ENCODE peak calls at places on chromosomes 13 and 19, in eight cellular contexts. T is left lung, J is mammary epithelial cell, B is K562, D is epithelial cell of proximal tubule, Y is mucosa of descending colon, X is fibroblast of mammary gland, U is fibroblast of pulmonary artery. Q is an unnamed sample.

GRCh38 chr13:94267581-94267980 is 211.9 kb downstream of the DCT start:
- DNase-seq in J (no peak), U (no peak), X (no peak), Y (no peak), B (no peak), D (no peak), T (no peak), Q (no peak)

GRCh38 chr13:29937836-29938235 is 87.4 kb upstream of the UBL3 start:
- DNase-seq in J (no peak), B (no peak), X (no peak), Y (no peak), D (no peak), T (no peak), U (no peak), Q (no peak)

GRCh38 chr13:100870898-100871297 is 196.3 kb upstream of the TMTC4 start:
- DNase-seq in J (no peak), Y (no peak), X (no peak), U (no peak), T (no peak), D (no peak), B (no peak), Q (no peak)

GRCh38 chr19:35846038-35846668 is 6.2 kb downstream of the NPHS1 start:
- DNase-seq in X (no peak), J (no peak), T (no peak), U (no peak), B (no peak), D (no peak), Y (no peak), Q (no peak)

GRCh38 chr13:36131931-36132297 is 732 bp upstream of the DCLK1 start:
- DNase-seq in B (no peak), J (no peak), T (peak; percentile 81), Y (peak; percentile 36), X (peak; percentile 94), D (no peak), U (peak; percentile 66), Q (peak; percentile 81)

GRCh38 chr13:34667356-34668218 is 274.5 kb upstream of the NBEA start:
- DNase-seq in X (no peak), B (no peak), D (no peak), T (no peak), U (no peak), J (no peak), Y (no peak), Q (no peak)

GRCh38 chr13:35994131-35994966 is 136.8 kb downstream of the DCLK1 start:
- DNase-seq in B (no peak), X (peak; percentile 96), T (no peak), Y (no peak), J (peak; percentile 79), D (peak; percentile 12), U (peak; percentile 96), Q (no peak)

GRCh38 chr19:50003810-50004419 is 21.3 kb downstream of the VRK3 start:
- DNase-seq in B (peak; percentile 50), X (peak; percentile 80), Y (no peak), J (peak; percentile 92), D (peak; percentile 78), T (peak; percentile 57), U (peak; percentile 95), Q (no peak)

GRCh38 chr19:23946569-23946968 is 31.9 kb downstream of the ZNF726 start:
- DNase-seq in U (peak; percentile 3), J (no peak), D (no peak), X (no peak), Y (no peak), T (no peak), B (no peak), Q (no peak)

GRCh38 chr19:46731007-46731501 is 14.1 kb upstream of the PRKD2 start:
- DNase-seq in Y (no peak), U (peak; percentile 88), X (peak; percentile 93), D (no peak), T (peak; percentile 80), B (peak; percentile 71), J (peak; percentile 93), Q (no peak)

GRCh38 chr13:92575782-92576181 is 650.8 kb upstream of the GPC6 start:
- DNase-seq in X (no peak), T (no peak), J (no peak), U (no peak), Y (no peak), B (no peak), D (no peak), Q (no peak)

GRCh38 chr19:44212865-44213346 is 574 bp downstream of the ZNF227 start:
- DNase-seq in T (no peak), J (peak; percentile 27), X (peak; percentile 59), B (peak; percentile 18), U (peak; percentile 37), D (no peak), Y (no peak), Q (no peak)

GRCh38 chr13:100506600-100507422 is 81.8 kb downstream of the GGACT start:
- DNase-seq in D (no peak), T (no peak), B (no peak), Y (no peak), U (no peak), J (no peak), X (peak; percentile 10), Q (no peak)

GRCh38 chr19:55617426-55617825 is 6.9 kb downstream of the ZNF784 start:
- DNase-seq in T (no peak), B (no peak), Y (no peak), D (no peak), U (no peak), J (no peak), X (no peak), Q (no peak)

GRCh38 chr13:98459171-98459681 is 117.7 kb downstream of the STK24 start:
- DNase-seq in U (no peak), Y (no peak), X (no peak), J (no peak), T (peak; percentile 22), B (no peak), D (no peak), Q (peak; percentile 63)

GRCh38 chr19:21483589-21484170 is 21.7 kb upstream of the ZNF429 start:
- DNase-seq in J (no peak), X (peak; percentile 30), U (peak; percentile 6), T (peak; percentile 40), B (peak; percentile 38), D (no peak), Y (peak; percentile 73), Q (no peak)

GRCh38 chr19:19775891-19776205 is 42.9 kb upstream of the ZNF14 start:
- DNase-seq in B (peak; percentile 23), J (no peak), Y (no peak), D (no peak), T (no peak), X (no peak), U (no peak), Q (no peak)

GRCh38 chr19:6817179-6817578 is 44.7 kb downstream of the VAV1 start:
- DNase-seq in X (no peak), J (no peak), B (no peak), D (no peak), T (no peak), U (no peak), Y (no peak), Q (no peak)

GRCh38 chr19:6821639-6822310 is 49.3 kb downstream of the VAV1 start:
- DNase-seq in Y (no peak), U (no peak), X (no peak), T (no peak), D (no peak), B (no peak), J (no peak), Q (no peak)

GRCh38 chr19:6820237-6820636 is 47.7 kb downstream of the VAV1 start:
- DNase-seq in D (no peak), J (no peak), U (no peak), X (no peak), B (no peak), Y (no peak), T (no peak), Q (no peak)

GRCh38 chr19:6822311-6822670 is 49.8 kb downstream of the VAV1 start:
- DNase-seq in U (no peak), D (no peak), B (no peak), T (no peak), X (no peak), J (no peak), Y (no peak), Q (no peak)

GRCh38 chr19:6819323-6819722 is 46.8 kb downstream of the VAV1 start:
- DNase-seq in U (no peak), X (no peak), D (no peak), B (no peak), J (no peak), Y (no peak), T (no peak), Q (no peak)
- TF ChIP-seq CTCF in U (no peak), X (no peak), D (no peak), B (no peak), J (no peak), Y (no peak), T (no peak), Q (no peak)

DNA sequence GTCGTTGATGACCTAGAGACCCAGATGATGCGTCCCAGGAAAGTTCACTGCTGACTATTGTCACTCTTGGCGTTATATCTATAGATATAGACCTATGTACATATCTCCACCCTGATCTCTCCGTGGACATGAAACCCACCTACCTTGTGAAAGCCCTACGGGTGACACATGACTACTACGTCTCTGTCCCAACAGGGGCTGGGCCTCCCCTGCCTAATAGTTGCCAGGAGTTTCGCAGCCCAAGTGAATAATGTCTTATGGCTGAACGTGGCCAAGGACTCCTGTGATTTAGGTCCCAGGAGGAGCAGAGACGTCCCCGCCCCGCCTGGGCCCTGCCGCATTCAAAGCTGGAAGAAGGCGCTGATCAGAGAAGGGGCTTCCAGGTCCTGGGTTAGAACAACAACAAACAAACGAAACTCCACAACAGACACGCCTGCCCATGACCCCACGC is 4.9 kb upstream of the POU4F1 start:
- DNase-seq in D (no peak), X (no peak), J (no peak), Y (no peak), T (no peak), B (no peak), U (no peak), Q (no peak)
- H3K4me3 ChIP-seq in D (no peak overlapping the region), X (no peak overlapping the region), J (peak overlapping the region; percentile 52), Y (no peak overlapping the region), T (no peak overlapping the region), B (no peak overlapping the region), U (peak overlapping the region; percentile 59), Q (peak overlapping the region; percentile 53)

GRCh38 chr13:113296842-113297369 is at the start of gene LAMP1:
- DNase-seq in X (peak; percentile 95), J (peak; percentile 94), U (peak; percentile 98), T (peak; percentile 96), B (peak; percentile 93), Y (peak; percentile 100), D (no peak), Q (peak; percentile 99)
- TF ChIP-seq CTCF in X (no peak), J (no peak), U (no peak), T (peak; percentile 22), B (no peak), Y (no peak), D (no peak), Q (no peak)

DNA sequence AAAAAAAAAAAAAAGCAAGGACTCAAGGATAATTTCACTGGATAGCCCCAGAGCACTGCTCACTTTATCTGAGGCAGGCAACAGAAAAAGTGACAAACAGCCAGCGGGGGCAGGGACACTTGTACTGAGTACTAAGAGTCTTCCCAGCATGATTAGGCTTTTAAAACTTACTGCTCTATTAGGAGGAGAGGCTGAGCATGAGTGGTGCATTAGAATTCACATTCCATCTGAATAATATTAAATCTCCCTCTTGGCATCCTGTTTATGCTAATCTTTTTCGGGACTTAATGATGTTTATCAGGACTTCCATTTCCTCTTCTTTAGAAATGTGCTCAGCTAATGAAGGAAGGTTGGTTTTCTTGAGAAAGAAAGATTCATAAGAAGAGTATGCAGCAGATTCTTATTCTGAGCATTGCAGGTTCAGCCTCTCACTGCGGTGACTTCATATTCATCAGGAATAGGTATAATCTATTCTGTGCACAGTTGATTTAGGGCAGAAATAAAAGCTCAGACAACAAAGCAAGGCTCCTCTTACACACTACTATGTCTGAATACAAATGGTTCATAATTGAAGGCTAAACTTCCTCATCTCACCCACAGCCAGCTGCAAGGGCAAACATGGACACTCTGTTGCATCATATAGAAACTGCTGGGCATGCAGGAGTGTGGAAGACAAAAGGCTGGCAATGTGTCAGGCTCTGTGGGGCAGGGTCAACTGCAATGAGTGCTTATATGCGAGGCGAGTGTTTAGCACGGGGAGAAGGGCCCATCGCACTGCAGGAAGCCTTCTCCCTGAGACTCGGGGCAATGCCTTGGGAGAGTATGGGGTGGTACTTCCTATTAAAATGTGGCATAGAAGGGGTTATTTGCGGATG is 107.1 kb downstream of the KL start:
- DNase-seq in B (no peak), X (no peak), D (no peak), T (peak; percentile 60), U (peak; percentile 37), Y (no peak), J (no peak), Q (peak; percentile 74)
- H3K4me3 ChIP-seq in B (no peak overlapping the region), X (no peak overlapping the region), D (no peak overlapping the region), T (no peak overlapping the region), U (no peak overlapping the region), Y (no peak overlapping the region), J (no peak overlapping the region), Q (no peak overlapping the region)

Q was measured in suprapubic skin.